ENCODE peak calls at places on chromosomes 13 and 19, in eight cellular contexts. D is colonic mucosa, V is tibial nerve, I is heart left ventricle, J is breast epithelium, Q is mesothelial cell of epicardium, T is esophagus muscularis mucosa, Z is fibroblast of mammary gland. R is an unnamed sample.

GRCh38 chr13:92355213-92355612 is 871.4 kb upstream of the GPC6 start:
- DNase-seq in Q (no peak), T (no peak), I (no peak), V (no peak), D (peak), J (no peak), Z (peak), R (no peak)

GRCh38 chr13:23999411-23999810 is 102.1 kb upstream of the C1QTNF9B start:
- DNase-seq in Q (no peak), D (no peak), V (no peak), J (no peak), Z (no peak), T (no peak), I (no peak), R (no peak)

GRCh38 chr19:32921624-32922023 is 50.1 kb downstream of the CEP89 start:
- DNase-seq in J (no peak), D (no peak), Z (no peak), I (no peak), Q (no peak), V (no peak), T (no peak), R (no peak)

GRCh38 chr19:15154002-15154612 is 46.7 kb downstream of the NOTCH3 start:
- DNase-seq in V (no peak), I (no peak), D (peak), Z (peak), T (no peak), J (no peak), Q (no peak), R (no peak)

GRCh38 chr13:31399690-31400089 is 199.9 kb downstream of the B3GLCT start:
- DNase-seq in I (no peak), V (no peak), D (no peak), T (no peak), Z (no peak), J (no peak), Q (no peak), R (no peak)

GRCh38 chr19:13436352-13436751 is 69.9 kb downstream of the CACNA1A start:
- DNase-seq in I (no peak), Z (no peak), D (no peak), T (no peak), Q (no peak), J (no peak), V (no peak), R (no peak)

GRCh38 chr13:94050686-94051085 is 428.8 kb downstream of the DCT start:
- DNase-seq in T (no peak), D (no peak), V (no peak), Q (no peak), J (no peak), I (no peak), Z (no peak), R (no peak)

GRCh38 chr13:106477303-106477702 is 58.2 kb downstream of the EFNB2 start:
- DNase-seq in T (no peak), Z (no peak), V (no peak), I (no peak), J (no peak), Q (no peak), D (peak), R (no peak)

GRCh38 chr13:30113983-30114491 is 193.3 kb downstream of the KATNAL1 start:
- DNase-seq in J (no peak), Z (no peak), Q (no peak), T (no peak), V (no peak), I (no peak), D (peak), R (no peak)

GRCh38 chr19:44776402-44777096 is 1.1 kb upstream of the CBLC start:
- DNase-seq in Z (no peak), I (no peak), Q (no peak), T (no peak), D (peak), V (no peak), J (peak), R (no peak)

GRCh38 chr13:48000559-48001126 is 430 bp downstream of the SUCLA2 start:
- DNase-seq in D (peak), Z (no peak), V (no peak), Q (no peak), I (peak), T (no peak), J (no peak), R (no peak)

GRCh38 chr13:91347996-91348905 is 764 bp downstream of the MIR17HG start:
- DNase-seq in Q (peak), J (peak), V (peak), D (peak), T (no peak), I (peak), Z (no peak), R (peak)

GRCh38 chr19:30969586-30969985 is 379.6 kb downstream of the TSHZ3 start:
- DNase-seq in V (no peak), D (no peak), I (no peak), T (no peak), Z (no peak), J (no peak), Q (no peak), R (no peak)

GRCh38 chr19:11377237-11377636 is 2.8 kb downstream of the SWSAP1 start:
- DNase-seq in T (no peak), D (no peak), I (no peak), J (no peak), Z (peak), Q (no peak), V (no peak), R (no peak)

GRCh38 chr13:89465366-89465765 is 1794.2 kb downstream of the SLITRK5 start:
- DNase-seq in J (no peak), D (no peak), T (no peak), Q (no peak), V (no peak), Z (peak), I (no peak), R (no peak)

GRCh38 chr13:46728777-46729176 is 68.2 kb downstream of the ESD start:
- DNase-seq in T (no peak), D (no peak), V (no peak), I (no peak), Q (no peak), J (no peak), Z (peak), R (no peak)

GRCh38 chr13:66210677-66211076 is 1019.5 kb downstream of the PCDH9 start:
- DNase-seq in D (no peak), I (no peak), Z (peak), J (no peak), T (no peak), V (no peak), Q (no peak), R (no peak)

GRCh38 chr13:97515643-97516042 is 81.7 kb downstream of the RAP2A start:
- DNase-seq in Z (no peak), D (no peak), V (no peak), I (no peak), Q (no peak), T (no peak), J (no peak), R (no peak)

GRCh38 chr19:3275583-3276340 is 51.3 kb downstream of the CELF5 start:
- DNase-seq in I (peak), Z (peak), J (peak), T (no peak), V (no peak), Q (peak), D (peak), R (peak)

GRCh38 chr13:62653371-62653770 is 1237.7 kb upstream of the PCDH20 start:
- DNase-seq in V (no peak), Q (no peak), D (no peak), Z (no peak), T (no peak), I (no peak), J (no peak), R (no peak)

GRCh38 chr19:46951236-46951986 is 68.2 kb upstream of the NPAS1 start:
- DNase-seq in I (peak), Q (no peak), J (no peak), T (no peak), V (no peak), D (peak), Z (peak), R (no peak)

GRCh38 chr19:51036519-51036918 is 1.7 kb upstream of the KLK12 start:
- DNase-seq in Q (no peak), Z (no peak), D (no peak), I (no peak), V (no peak), J (no peak), T (no peak), R (no peak)

GRCh38 chr19:55385749-55386514 is at the start of gene RPL28:
- DNase-seq in D (peak), Z (peak), T (peak), I (peak), J (peak), V (peak), Q (peak), R (peak)

DNA sequence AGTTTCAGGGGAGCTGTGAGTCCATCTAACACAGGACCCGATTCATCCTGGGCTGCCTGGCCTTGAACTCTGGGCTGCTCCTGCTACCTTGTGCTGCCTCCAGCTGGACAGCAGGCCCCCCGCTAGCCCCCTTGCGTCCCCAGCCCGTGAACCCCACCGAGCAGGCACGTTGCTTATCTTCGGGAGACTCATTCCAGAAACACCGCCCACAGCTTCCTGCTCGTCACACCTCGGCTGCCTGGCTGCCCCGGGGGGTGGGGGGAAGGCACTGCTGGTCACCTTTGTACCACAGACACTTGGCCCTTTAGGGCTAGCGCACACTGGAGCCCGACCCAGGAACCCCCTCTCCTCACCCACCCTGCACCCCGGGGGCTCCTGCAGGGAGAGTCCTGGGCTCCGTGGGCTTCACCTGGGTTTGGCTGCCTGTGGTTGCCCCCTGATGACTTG is 48.1 kb downstream of the CRTC1 start:
- DNase-seq in J (no peak), Q (no peak), D (no peak), Z (no peak), T (no peak), V (no peak), I (no peak), R (no peak)
- TF ChIP-seq CTCF in J (no peak), Q (no peak), D (no peak), Z (no peak), T (no peak), V (no peak), I (no peak), R (no peak)

GRCh38 chr13:44921931-44922758 is 67.1 kb downstream of the NUFIP1 start:
- DNase-seq in D (peak), T (peak), I (no peak), J (peak), Z (peak), V (peak), Q (no peak), R (peak)
- TF ChIP-seq CTCF in D (no peak), T (no peak), I (no peak), J (no peak), Z (no peak), V (peak), Q (no peak), R (no peak)

GRCh38 chr13:99200433-99201167 is at the start of gene UBAC2:
- DNase-seq in V (peak), D (peak), Q (peak), Z (peak), T (peak), I (peak), J (peak), R (peak)
- TF ChIP-seq CTCF in V (peak), D (no peak), Q (no peak), Z (no peak), T (peak), I (no peak), J (peak), R (peak)

GRCh38 chr19:40571005-40571318 is 5.7 kb upstream of the SHKBP1 start:
- DNase-seq in Z (no peak), J (no peak), Q (no peak), T (no peak), V (no peak), D (no peak), I (no peak), R (no peak)

GRCh38 chr19:40571831-40572495 is 4.7 kb upstream of the SHKBP1 start:
- DNase-seq in J (no peak), Q (no peak), I (no peak), T (no peak), Z (no peak), D (no peak), V (no peak), R (no peak)

GRCh38 chr19:40567750-40568494 is 8.8 kb upstream of the SHKBP1 start:
- DNase-seq in V (no peak), T (no peak), J (no peak), I (no peak), Q (no peak), D (no peak), Z (no peak), R (no peak)

GRCh38 chr19:40567040-40567749 is 9.5 kb upstream of the SHKBP1 start:
- DNase-seq in I (no peak), Z (peak), Q (no peak), V (no peak), J (no peak), D (no peak), T (no peak), R (no peak)

DNA sequence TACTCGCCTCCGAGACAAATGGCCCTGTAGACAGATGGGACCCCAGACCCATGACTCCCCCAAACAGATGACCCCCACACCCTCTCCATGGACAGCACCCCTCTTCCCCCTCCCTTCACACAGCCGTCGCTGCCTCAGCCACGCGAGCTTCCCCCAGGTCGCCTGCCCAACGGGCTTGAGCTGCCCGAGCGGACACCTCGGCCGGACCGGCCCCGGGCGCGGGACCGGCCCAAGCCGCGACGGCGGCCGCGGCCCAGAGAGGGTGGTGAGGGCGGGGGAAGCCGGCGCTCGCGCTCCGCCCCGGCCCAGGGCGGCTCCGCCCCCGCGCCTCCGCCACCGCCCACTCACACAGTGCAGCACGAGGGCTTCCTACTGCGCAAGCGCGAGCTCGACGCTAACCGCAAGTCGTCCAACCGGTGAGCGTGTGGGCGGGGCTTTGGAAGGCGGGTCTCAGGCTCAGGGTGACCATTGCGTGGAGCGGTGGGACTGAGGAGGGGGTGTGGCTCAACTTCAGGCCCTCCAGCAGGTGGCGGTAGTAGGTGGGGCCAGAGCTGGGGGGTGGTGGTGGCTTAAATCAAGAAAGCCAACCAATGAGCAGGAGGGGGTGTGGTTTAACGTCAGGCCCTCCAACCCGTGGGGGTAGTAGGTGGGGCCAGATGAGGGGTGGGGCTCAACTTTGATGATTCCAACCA is 6.2 kb upstream of the SHKBP1 start:
- DNase-seq in I (peak), J (peak), Z (peak), Q (peak), V (peak), T (peak), D (peak), R (peak)
- TF ChIP-seq CTCF in I (no peak), J (no peak), Z (no peak), Q (no peak), V (no peak), T (no peak), D (peak), R (peak)

DNA sequence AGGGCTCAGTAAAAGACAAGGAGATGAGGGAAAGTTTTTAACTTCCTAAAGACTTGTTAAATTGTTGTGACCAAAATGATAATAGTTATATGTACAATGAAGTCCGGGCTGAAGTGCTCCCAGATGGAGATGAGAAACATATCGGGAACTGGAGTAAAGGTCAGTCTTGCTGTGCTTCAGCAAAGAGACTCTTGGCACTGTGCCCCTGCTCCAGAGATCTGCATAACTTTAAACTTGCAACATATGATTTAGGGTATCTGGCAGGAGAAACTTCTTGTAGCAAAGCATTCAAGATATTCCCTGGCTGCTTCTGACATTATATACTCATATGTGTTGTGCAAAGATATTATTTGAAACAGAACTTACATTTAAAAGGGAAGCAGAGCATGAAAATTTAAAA is 786.6 kb upstream of the SLITRK6 start:
- DNase-seq in T (no peak), Q (peak), Z (peak), V (no peak), I (peak), J (no peak), D (peak), R (peak)
- TF ChIP-seq CTCF in T (no peak), Q (no peak), Z (no peak), V (no peak), I (no peak), J (no peak), D (no peak), R (no peak)

GRCh38 chr19:52518646-52519045 is 8.8 kb upstream of the ZNF808 start:
- DNase-seq in T (no peak), Z (no peak), D (no peak), V (no peak), J (no peak), Q (no peak), I (no peak), R (no peak)

GRCh38 chr19:52520013-52520412 is 7.5 kb upstream of the ZNF808 start:
- DNase-seq in Q (no peak), Z (no peak), D (no peak), J (no peak), T (no peak), I (no peak), V (no peak), R (no peak)

DNA sequence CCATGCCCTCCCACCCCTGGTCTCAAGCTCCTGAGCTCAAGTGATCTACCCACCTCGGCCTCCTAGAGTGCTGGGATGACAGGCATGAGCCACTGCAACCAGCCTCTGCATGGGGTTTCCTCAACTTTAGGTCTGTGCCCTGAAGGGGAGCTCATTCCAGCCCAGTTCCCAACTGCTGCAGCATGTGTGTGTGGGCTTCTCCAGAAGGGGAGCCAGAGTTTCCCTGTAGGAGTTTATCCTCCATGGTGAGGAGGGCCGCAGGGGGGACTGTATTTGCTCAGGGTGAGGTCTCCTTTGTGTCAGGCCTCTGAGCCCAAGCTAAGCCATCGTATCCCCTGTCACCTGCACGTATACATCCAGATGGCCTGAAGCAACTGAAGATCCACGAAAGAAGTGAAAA is 11.3 kb upstream of the ZNF808 start:
- DNase-seq in I (no peak), Z (no peak), Q (no peak), J (no peak), D (no peak), V (no peak), T (no peak), R (no peak)
- TF ChIP-seq CTCF in I (no peak), Z (no peak), Q (no peak), J (no peak), D (no peak), V (no peak), T (no peak), R (no peak)